ENCODE peak calls at places on chromosome 6, in seven cellular contexts. Z is psoas muscle, R is lung, O is aorta, K is IMR-90, F is uterus, J is HCT116. B is an unnamed sample. For H3K36me3 and H3K27me3, the result is how much of the 10 kb centered on the place peaks cover.

GRCh38 chr6:51989789-51990188 is 97.6 kb downstream of the PKHD1 start:
- DNase-seq in J (no peak), Z (no peak), F (no peak), R (no peak), K (no peak), O (no peak), B (no peak)

GRCh38 chr6:25883991-25884390 is 9.9 kb upstream of the SLC17A3 start:
- DNase-seq in J (no peak), F (no peak), Z (peak), R (no peak), K (peak), O (no peak), B (no peak)

GRCh38 chr6:99432877-99433276 is 7.8 kb upstream of the PNISR start:
- DNase-seq in Z (no peak), J (no peak), R (no peak), O (no peak), F (no peak), K (no peak), B (no peak)

GRCh38 chr6:45458672-45459071 is 80.9 kb upstream of the SUPT3H start:
- DNase-seq in J (no peak), F (no peak), R (no peak), O (no peak), K (no peak), Z (no peak), B (no peak)

GRCh38 chr6:153117986-153118886 is 12.8 kb downstream of the RGS17 start:
- DNase-seq in F (no peak), J (peak), K (peak), O (no peak), R (no peak), Z (no peak), B (peak)

GRCh38 chr6:113854531-113855499 is 2.3 kb upstream of the MARCKS start:
- DNase-seq in J (no peak), Z (peak), R (peak), O (peak), F (peak), K (peak), B (peak)

GRCh38 chr6:79384845-79385244 is 150.4 kb upstream of the HMGN3 start:
- DNase-seq in K (no peak), Z (no peak), J (no peak), R (peak), O (no peak), F (no peak), B (peak)

GRCh38 chr6:4564746-4565145 is 211.5 kb upstream of the CDYL start:
- DNase-seq in J (no peak), F (no peak), Z (no peak), K (no peak), O (no peak), R (no peak), B (no peak)

GRCh38 chr6:63533952-63534351 is 38.3 kb upstream of the LOC128125822 start:
- DNase-seq in R (no peak), Z (no peak), O (no peak), F (no peak), J (no peak), K (no peak), B (no peak)

GRCh38 chr6:99178168-99178567 is 171.3 kb downstream of the FAXC start:
- DNase-seq in O (no peak), F (no peak), J (peak), Z (no peak), R (no peak), K (no peak), B (no peak)

GRCh38 chr6:71383891-71384489 is 95.4 kb downstream of the OGFRL1 start:
- DNase-seq in O (no peak), Z (no peak), J (peak), K (peak), F (no peak), R (no peak), B (peak)

GRCh38 chr6:132399376-132400074 is 1.8 kb downstream of the MOXD1 start:
- DNase-seq in F (no peak), K (peak), Z (no peak), O (no peak), R (no peak), J (no peak), B (peak)

GRCh38 chr6:38248500-38249234 is 391.1 kb downstream of the BTBD9 start:
- DNase-seq in F (no peak), O (no peak), Z (no peak), R (no peak), J (no peak), K (peak), B (peak)

GRCh38 chr6:3005874-3006273 is 6.2 kb downstream of the NQO2 start:
- DNase-seq in K (no peak), R (no peak), O (no peak), J (no peak), Z (no peak), F (no peak), B (no peak)

GRCh38 chr6:40623178-40623577 is 36.0 kb upstream of the LRFN2 start:
- DNase-seq in O (no peak), J (no peak), K (no peak), Z (no peak), R (no peak), F (no peak), B (no peak)

GRCh38 chr6:15953152-15953880 is 175.6 kb upstream of the MYLIP start:
- DNase-seq in J (no peak), Z (no peak), R (no peak), F (no peak), O (no peak), K (no peak), B (peak)

GRCh38 chr6:108689279-108690161 is 128.8 kb downstream of the FOXO3 start:
- DNase-seq in O (peak), J (peak), R (peak), Z (peak), K (peak), F (peak), B (peak)

GRCh38 chr6:90346729-90347128 is 50.1 kb upstream of the BACH2 start:
- DNase-seq in R (no peak), J (no peak), K (no peak), Z (no peak), O (no peak), F (no peak), B (no peak)
- H3K27ac ChIP-seq in R (no peak), J (no peak), K (no peak), Z (no peak), O (no peak), F (no peak), B (no peak)

GRCh38 chr6:107627928-107628327 is 138.0 kb downstream of the SOBP start:
- DNase-seq in F (no peak), J (no peak), K (no peak), R (no peak), Z (no peak), O (no peak), B (no peak)
- H3K36me3 ChIP-seq in F (under half), J (under half), K (under half), R (under half), Z (under half), O (under half), B (under half)

DNA sequence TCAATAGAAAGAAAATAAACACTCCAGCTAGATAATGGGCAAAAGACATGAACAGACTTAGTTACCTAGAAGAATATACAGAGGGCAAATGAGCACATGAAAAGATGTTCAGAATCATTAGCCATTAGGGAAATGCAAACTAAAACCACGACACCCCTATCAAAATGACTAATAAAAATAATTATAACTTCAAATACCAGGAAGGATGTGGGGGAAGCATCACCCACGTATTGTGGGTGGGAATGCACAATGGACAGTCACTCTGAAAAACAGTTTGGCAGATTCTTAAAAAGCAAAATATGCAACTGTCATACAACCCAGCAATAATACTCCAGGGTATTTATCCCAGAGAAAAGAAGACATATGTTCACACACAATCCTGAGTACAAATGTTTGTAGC is 92.6 kb downstream of the DLL1 start:
- DNase-seq in Z (no peak), J (no peak), K (no peak), F (no peak), O (no peak), R (peak), B (no peak)
- H3K27me3 ChIP-seq in Z (under half), J (under half), K (under half), F (under half), O (under half), R (under half), B (under half)

GRCh38 chr6:12245763-12246720 is 44.1 kb upstream of the EDN1 start:
- DNase-seq in K (peak), J (no peak), O (no peak), F (no peak), Z (no peak), R (no peak), B (peak)

GRCh38 chr6:12246900-12247299 is 43.3 kb upstream of the EDN1 start:
- DNase-seq in J (no peak), R (no peak), F (no peak), Z (no peak), O (no peak), K (peak), B (no peak)

GRCh38 chr6:12254228-12254627 is 35.9 kb upstream of the EDN1 start:
- DNase-seq in J (no peak), R (no peak), Z (no peak), F (no peak), O (no peak), K (no peak), B (no peak)

GRCh38 chr6:12245360-12245759 is 44.8 kb upstream of the EDN1 start:
- DNase-seq in F (no peak), R (no peak), K (no peak), Z (no peak), J (no peak), O (no peak), B (no peak)

GRCh38 chr6:12249516-12250394 is 40.4 kb upstream of the EDN1 start:
- DNase-seq in J (no peak), Z (no peak), F (no peak), O (no peak), R (no peak), K (no peak), B (no peak)
- H3K27ac ChIP-seq in J (no peak), Z (no peak), F (no peak), O (no peak), R (no peak), K (no peak), B (no peak)

GRCh38 chr6:18429655-18430054 is 42.5 kb downstream of the RNF144B start:
- DNase-seq in F (no peak), Z (peak), K (no peak), O (no peak), R (no peak), J (no peak), B (no peak)

GRCh38 chr6:18432180-18432579 is 45.0 kb downstream of the RNF144B start:
- DNase-seq in R (no peak), Z (no peak), O (no peak), J (no peak), K (peak), F (no peak), B (peak)

GRCh38 chr6:18431581-18431980 is 44.4 kb downstream of the RNF144B start:
- DNase-seq in F (no peak), J (no peak), R (peak), O (no peak), K (peak), Z (no peak), B (no peak)

GRCh38 chr6:18432619-18433018 is 45.5 kb downstream of the RNF144B start:
- DNase-seq in O (no peak), F (no peak), K (no peak), Z (no peak), R (no peak), J (no peak), B (no peak)

DNA sequence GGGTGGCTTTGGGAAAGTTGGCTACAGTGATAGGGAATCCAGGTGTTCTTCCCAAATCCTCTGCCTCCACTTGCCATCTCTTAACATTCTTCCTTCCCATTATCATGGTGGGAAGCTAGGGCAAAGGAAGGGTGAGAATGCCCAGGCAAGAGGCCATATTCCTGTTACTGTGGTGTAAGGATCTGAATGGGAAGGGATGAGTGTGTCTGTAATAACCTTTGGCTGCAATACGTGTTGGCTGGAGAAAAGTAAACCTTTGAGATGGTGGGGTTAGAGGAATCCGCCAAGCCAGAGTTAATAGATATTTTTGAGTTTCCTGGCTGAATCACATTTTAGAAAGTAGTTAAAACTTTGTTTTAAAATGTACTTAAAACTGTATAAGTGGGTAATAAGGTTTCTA is 45.9 kb downstream of the RNF144B start:
- DNase-seq in J (no peak), F (no peak), R (no peak), O (no peak), K (peak), Z (no peak), B (no peak)
- H3K36me3 ChIP-seq in J (under half), F (under half), R (under half), O (under half), K (under half), Z (under half), B (under half)